ENCODE peak calls at places on chromosomes 3 and 15, in ten cellular contexts. One of them, this sample, is unnamed.

GRCh38 chr3:67605377-67605776 is 49.0 kb downstream of the SUCLG2 start:
- DNase-seq in AG10803: peak; percentile 78
- DNase-seq in AG04450: peak; percentile 50
- DNase-seq in B cell: no peak
- DNase-seq in esophagus squamous epithelium: no peak
- DNase-seq in GM23338: peak; percentile 30
- DNase-seq in lower leg skin: no peak
- DNase-seq in psoas muscle: no peak
- DNase-seq in GM20000: no peak
- DNase-seq in WTC11: no peak
- DNase-seq in this sample: no peak

GRCh38 chr3:56879453-56880224 is 77.9 kb upstream of the ARHGEF3 start:
- DNase-seq in GM23338: no peak
- DNase-seq in GM20000: no peak
- DNase-seq in WTC11: no peak
- DNase-seq in AG04450: no peak
- DNase-seq in esophagus squamous epithelium: no peak
- DNase-seq in lower leg skin: no peak
- DNase-seq in AG10803: peak; percentile 22
- DNase-seq in B cell: no peak
- DNase-seq in psoas muscle: no peak
- DNase-seq in this sample: no peak

GRCh38 chr15:47516576-47517371 is 200.5 kb upstream of the SEMA6D start:
- DNase-seq in GM23338: no peak
- DNase-seq in GM20000: no peak
- DNase-seq in psoas muscle: no peak
- DNase-seq in AG10803: peak; percentile 20
- DNase-seq in WTC11: no peak
- DNase-seq in B cell: no peak
- DNase-seq in AG04450: no peak
- DNase-seq in lower leg skin: no peak
- DNase-seq in esophagus squamous epithelium: no peak
- DNase-seq in this sample: no peak

GRCh38 chr3:123421353-123422174 is 27.3 kb downstream of the ADCY5 start:
- DNase-seq in AG10803: no peak
- DNase-seq in WTC11: no peak
- DNase-seq in psoas muscle: peak; percentile 27
- DNase-seq in B cell: no peak
- DNase-seq in GM23338: no peak
- DNase-seq in lower leg skin: no peak
- DNase-seq in esophagus squamous epithelium: no peak
- DNase-seq in AG04450: no peak
- DNase-seq in GM20000: no peak
- DNase-seq in this sample: no peak

GRCh38 chr3:105976211-105976610 is 107.4 kb upstream of the CBLB start:
- DNase-seq in AG10803: no peak
- DNase-seq in lower leg skin: no peak
- DNase-seq in GM23338: no peak
- DNase-seq in WTC11: no peak
- DNase-seq in esophagus squamous epithelium: no peak
- DNase-seq in AG04450: no peak
- DNase-seq in psoas muscle: no peak
- DNase-seq in B cell: no peak
- DNase-seq in GM20000: no peak
- DNase-seq in this sample: no peak

GRCh38 chr3:177186306-177186705 is 11.0 kb downstream of the TBL1XR1 start:
- DNase-seq in AG10803: no peak
- DNase-seq in psoas muscle: no peak
- DNase-seq in WTC11: no peak
- DNase-seq in esophagus squamous epithelium: no peak
- DNase-seq in AG04450: no peak
- DNase-seq in B cell: no peak
- DNase-seq in GM20000: no peak
- DNase-seq in lower leg skin: no peak
- DNase-seq in GM23338: no peak
- DNase-seq in this sample: no peak

GRCh38 chr3:4828279-4829030 is 150.8 kb upstream of the BHLHE40 start:
- DNase-seq in psoas muscle: peak; percentile 43
- DNase-seq in GM23338: no peak
- DNase-seq in GM20000: peak; percentile 1
- DNase-seq in WTC11: no peak
- DNase-seq in AG10803: peak; percentile 94
- DNase-seq in B cell: no peak
- DNase-seq in lower leg skin: peak; percentile 88
- DNase-seq in AG04450: no peak
- DNase-seq in esophagus squamous epithelium: no peak
- DNase-seq in this sample: no peak

GRCh38 chr15:30043211-30043655 is 39.5 kb upstream of the GOLGA8J start:
- DNase-seq in esophagus squamous epithelium: no peak
- DNase-seq in WTC11: no peak
- DNase-seq in GM20000: no peak
- DNase-seq in lower leg skin: no peak
- DNase-seq in psoas muscle: no peak
- DNase-seq in AG10803: peak; percentile 15
- DNase-seq in B cell: no peak
- DNase-seq in GM23338: no peak
- DNase-seq in AG04450: no peak
- DNase-seq in this sample: no peak

GRCh38 chr3:47418167-47419082 is 37.6 kb downstream of the PTPN23 start:
- DNase-seq in GM23338: no peak
- DNase-seq in lower leg skin: no peak
- DNase-seq in B cell: no peak
- DNase-seq in esophagus squamous epithelium: no peak
- DNase-seq in WTC11: no peak
- DNase-seq in GM20000: no peak
- DNase-seq in AG10803: no peak
- DNase-seq in AG04450: no peak
- DNase-seq in psoas muscle: no peak
- DNase-seq in this sample: no peak
- TF ChIP-seq CTCF in GM23338: no peak
- TF ChIP-seq CTCF in lower leg skin: no peak
- TF ChIP-seq CTCF in B cell: no peak
- TF ChIP-seq CTCF in esophagus squamous epithelium: peak; percentile 16
- TF ChIP-seq CTCF in WTC11: no peak
- TF ChIP-seq CTCF in GM20000: no peak
- TF ChIP-seq CTCF in AG10803: peak; percentile 7
- TF ChIP-seq CTCF in AG04450: peak; percentile 23
- TF ChIP-seq CTCF in psoas muscle: no peak
- TF ChIP-seq CTCF in this sample: peak; percentile 23

GRCh38 chr3:127373701-127374625 is 86.1 kb upstream of the PRR20G start:
- DNase-seq in B cell: no peak
- DNase-seq in lower leg skin: peak; percentile 56
- DNase-seq in esophagus squamous epithelium: no peak
- DNase-seq in GM20000: peak; percentile 34
- DNase-seq in AG04450: no peak
- DNase-seq in GM23338: peak; percentile 71
- DNase-seq in WTC11: peak; percentile 79
- DNase-seq in psoas muscle: no peak
- DNase-seq in AG10803: no peak
- DNase-seq in this sample: peak; percentile 53
- TF ChIP-seq CTCF in B cell: no peak
- TF ChIP-seq CTCF in lower leg skin: no peak
- TF ChIP-seq CTCF in esophagus squamous epithelium: peak; percentile 35
- TF ChIP-seq CTCF in GM20000: peak; percentile 6
- TF ChIP-seq CTCF in AG04450: peak; percentile 25
- TF ChIP-seq CTCF in GM23338: peak; percentile 83
- TF ChIP-seq CTCF in WTC11: peak; percentile 60
- TF ChIP-seq CTCF in psoas muscle: peak; percentile 26
- TF ChIP-seq CTCF in AG10803: peak; percentile 36
- TF ChIP-seq CTCF in this sample: peak; percentile 63

GRCh38 chr3:63911395-63911900 is 735 bp downstream of the SCAANT1 start:
- DNase-seq in B cell: no peak
- DNase-seq in GM20000: peak; percentile 61
- DNase-seq in esophagus squamous epithelium: no peak
- DNase-seq in WTC11: no peak
- DNase-seq in psoas muscle: no peak
- DNase-seq in AG04450: no peak
- DNase-seq in lower leg skin: no peak
- DNase-seq in GM23338: no peak
- DNase-seq in AG10803: no peak
- DNase-seq in this sample: no peak

GRCh38 chr3:63912768-63913588 is 795 bp upstream of the SCAANT1 start:
- DNase-seq in lower leg skin: peak; percentile 90
- DNase-seq in GM23338: peak; percentile 75
- DNase-seq in AG04450: no peak
- DNase-seq in esophagus squamous epithelium: no peak
- DNase-seq in B cell: no peak
- DNase-seq in WTC11: peak; percentile 39
- DNase-seq in psoas muscle: peak; percentile 47
- DNase-seq in AG10803: peak; percentile 45
- DNase-seq in GM20000: peak; percentile 47
- DNase-seq in this sample: peak; percentile 31

GRCh38 chr3:63911901-63912767 is at the start of gene SCAANT1:
- DNase-seq in lower leg skin: peak; percentile 98
- DNase-seq in AG04450: peak; percentile 67
- DNase-seq in GM20000: peak; percentile 95
- DNase-seq in AG10803: peak; percentile 90
- DNase-seq in GM23338: peak; percentile 93
- DNase-seq in esophagus squamous epithelium: peak; percentile 61
- DNase-seq in B cell: peak; percentile 88
- DNase-seq in WTC11: peak; percentile 83
- DNase-seq in psoas muscle: peak; percentile 92
- DNase-seq in this sample: peak; percentile 81

GRCh38 chr3:63910873-63911272 is 1.3 kb downstream of the SCAANT1 start:
- DNase-seq in AG10803: no peak
- DNase-seq in GM20000: peak; percentile 48
- DNase-seq in GM23338: no peak
- DNase-seq in lower leg skin: no peak
- DNase-seq in B cell: no peak
- DNase-seq in psoas muscle: no peak
- DNase-seq in AG04450: no peak
- DNase-seq in esophagus squamous epithelium: no peak
- DNase-seq in WTC11: no peak
- DNase-seq in this sample: no peak

DNA sequence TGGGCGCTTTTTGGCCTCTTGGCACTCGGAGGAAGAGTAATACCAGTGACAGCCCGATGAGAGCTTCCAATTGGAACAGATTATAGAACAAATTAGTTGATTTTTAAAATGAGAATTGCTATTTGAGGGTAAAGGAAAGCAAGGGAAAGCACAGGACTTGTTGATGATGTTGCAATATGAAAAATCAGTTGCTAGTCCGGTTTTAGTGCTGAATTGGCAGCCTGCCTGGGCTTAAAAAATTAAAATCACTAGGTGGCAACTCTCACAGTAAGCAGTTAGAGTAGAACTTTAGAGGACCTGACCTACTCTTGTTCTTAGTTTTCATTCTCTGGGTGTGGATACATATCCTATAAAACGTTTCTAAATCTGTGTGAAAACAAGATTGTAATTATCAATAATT is 2.1 kb upstream of the SCAANT1 start:
- DNase-seq in AG04450: no peak
- DNase-seq in AG10803: peak; percentile 66
- DNase-seq in GM20000: no peak
- DNase-seq in GM23338: no peak
- DNase-seq in B cell: no peak
- DNase-seq in psoas muscle: no peak
- DNase-seq in lower leg skin: no peak
- DNase-seq in esophagus squamous epithelium: no peak
- DNase-seq in WTC11: no peak
- DNase-seq in this sample: no peak
- TF ChIP-seq CTCF in AG04450: no peak
- TF ChIP-seq CTCF in AG10803: peak; percentile 21
- TF ChIP-seq CTCF in GM20000: no peak
- TF ChIP-seq CTCF in GM23338: no peak
- TF ChIP-seq CTCF in B cell: no peak
- TF ChIP-seq CTCF in psoas muscle: no peak
- TF ChIP-seq CTCF in lower leg skin: no peak
- TF ChIP-seq CTCF in esophagus squamous epithelium: no peak
- TF ChIP-seq CTCF in WTC11: no peak
- TF ChIP-seq CTCF in this sample: no peak

GRCh38 chr15:26661727-26662126 is 111.1 kb downstream of the GABRB3 start:
- DNase-seq in psoas muscle: no peak
- DNase-seq in AG04450: no peak
- DNase-seq in B cell: no peak
- DNase-seq in GM20000: no peak
- DNase-seq in esophagus squamous epithelium: no peak
- DNase-seq in AG10803: no peak
- DNase-seq in lower leg skin: no peak
- DNase-seq in WTC11: no peak
- DNase-seq in GM23338: no peak
- DNase-seq in this sample: no peak

GRCh38 chr15:26670116-26670515 is 102.8 kb downstream of the GABRB3 start:
- DNase-seq in AG04450: no peak
- DNase-seq in AG10803: no peak
- DNase-seq in esophagus squamous epithelium: no peak
- DNase-seq in GM23338: peak; percentile 43
- DNase-seq in B cell: no peak
- DNase-seq in WTC11: no peak
- DNase-seq in lower leg skin: no peak
- DNase-seq in GM20000: no peak
- DNase-seq in psoas muscle: no peak
- DNase-seq in this sample: no peak

GRCh38 chr15:26667222-26667988 is 105.5 kb downstream of the GABRB3 start:
- DNase-seq in WTC11: no peak
- DNase-seq in GM23338: no peak
- DNase-seq in AG10803: no peak
- DNase-seq in psoas muscle: no peak
- DNase-seq in esophagus squamous epithelium: no peak
- DNase-seq in B cell: no peak
- DNase-seq in AG04450: no peak
- DNase-seq in GM20000: no peak
- DNase-seq in lower leg skin: no peak
- DNase-seq in this sample: no peak

GRCh38 chr15:26662226-26662750 is 110.6 kb downstream of the GABRB3 start:
- DNase-seq in B cell: no peak
- DNase-seq in WTC11: no peak
- DNase-seq in psoas muscle: no peak
- DNase-seq in GM20000: no peak
- DNase-seq in AG10803: no peak
- DNase-seq in lower leg skin: no peak
- DNase-seq in AG04450: no peak
- DNase-seq in esophagus squamous epithelium: no peak
- DNase-seq in GM23338: no peak
- DNase-seq in this sample: no peak

DNA sequence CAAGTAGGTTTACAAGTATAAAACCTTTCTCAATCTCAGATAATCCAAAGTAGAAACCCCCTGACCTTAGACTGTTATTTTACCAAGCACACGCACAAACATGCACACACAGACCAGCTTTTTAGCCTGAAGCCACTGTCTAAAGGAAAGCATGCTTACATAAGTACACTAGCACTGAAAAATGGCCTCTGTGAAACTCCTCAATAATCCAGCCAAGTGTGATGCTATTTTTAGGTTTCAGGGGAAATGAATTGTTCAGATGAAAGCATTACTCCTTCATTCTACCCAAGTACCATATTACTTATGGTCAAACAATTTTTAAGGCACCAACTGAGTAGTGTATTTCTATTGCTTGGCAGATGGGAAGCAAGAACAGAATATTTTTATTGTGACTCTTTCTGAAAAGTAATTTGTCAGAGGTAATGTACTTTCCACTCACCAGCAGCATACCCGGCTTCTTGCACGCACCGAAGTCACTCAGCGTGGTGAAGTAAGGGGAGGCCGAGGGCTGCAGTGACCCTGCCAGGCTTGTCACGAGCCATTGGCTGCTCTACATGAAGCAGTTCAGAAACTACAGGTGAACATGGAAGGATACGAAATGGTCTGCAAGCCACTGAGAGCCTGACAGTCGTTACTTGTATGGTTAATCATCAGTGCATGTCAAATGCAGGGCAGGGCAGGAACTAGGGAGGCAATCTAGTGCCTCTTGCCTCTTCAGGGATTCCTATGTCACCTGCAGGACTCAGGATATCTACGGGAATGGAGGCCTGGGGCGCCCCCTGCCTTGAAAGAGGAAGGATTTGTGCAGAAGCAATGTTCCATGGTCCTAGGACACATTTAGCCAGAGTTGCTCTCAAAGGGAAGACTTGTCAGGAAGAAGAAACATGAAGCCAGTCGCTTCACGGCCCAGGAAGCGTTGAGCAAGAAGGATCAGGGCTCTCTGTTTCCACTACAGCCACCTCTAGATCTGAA is 106.6 kb downstream of the GABRB3 start:
- DNase-seq in B cell: no peak
- DNase-seq in psoas muscle: no peak
- DNase-seq in WTC11: peak; percentile 73
- DNase-seq in AG04450: no peak
- DNase-seq in lower leg skin: no peak
- DNase-seq in GM20000: no peak
- DNase-seq in esophagus squamous epithelium: no peak
- DNase-seq in GM23338: peak; percentile 84
- DNase-seq in AG10803: no peak
- DNase-seq in this sample: peak; percentile 25
- TF ChIP-seq CTCF in B cell: no peak
- TF ChIP-seq CTCF in psoas muscle: no peak
- TF ChIP-seq CTCF in WTC11: peak; percentile 37
- TF ChIP-seq CTCF in AG04450: no peak
- TF ChIP-seq CTCF in lower leg skin: no peak
- TF ChIP-seq CTCF in GM20000: no peak
- TF ChIP-seq CTCF in esophagus squamous epithelium: no peak
- TF ChIP-seq CTCF in GM23338: peak; percentile 84
- TF ChIP-seq CTCF in AG10803: no peak
- TF ChIP-seq CTCF in this sample: no peak

This sample was measured in endothelial cell.